ENCODE peak calls at places on chromosome X, in eight cellular contexts. H, G, A, K, N, P, T and C are unnamed samples.

GRCh38 chrX:68997911-68998310 is 167.3 kb downstream of the PJA1 start:
- DNase-seq in H (no peak), G (no peak), A (peak; percentile 48), K (peak; percentile 64), N (peak; percentile 29), P (peak; percentile 16), T (no peak), C (no peak)

GRCh38 chrX:150913511-150913910 is 15.0 kb upstream of the CD99L2 start:
- DNase-seq in H (peak; percentile 45), G (peak; percentile 3), A (no peak), K (no peak), N (no peak), P (no peak), T (no peak), C (no peak)

GRCh38 chrX:140050906-140051305 is 85.6 kb upstream of the CXorf66 start:
- DNase-seq in H (peak; percentile 44), G (no peak), A (no peak), K (peak; percentile 13), N (no peak), P (peak; percentile 29), T (no peak), C (no peak)

GRCh38 chrX:105297041-105297440 is 76.5 kb upstream of the TEX13A start:
- DNase-seq in H (no peak), G (no peak), A (no peak), K (no peak), N (no peak), P (peak; percentile 30), T (no peak), C (no peak)

GRCh38 chrX:110795645-110796510 is at the start of gene CHRDL1:
- DNase-seq in H (peak; percentile 9), G (no peak), A (peak; percentile 26), K (peak; percentile 55), N (peak; percentile 49), P (no peak), T (no peak), C (no peak)

GRCh38 chrX:36583674-36584073 is 424.5 kb upstream of the FAM47C start:
- DNase-seq in H (no peak), G (no peak), A (no peak), K (no peak), N (no peak), P (peak; percentile 4), T (no peak), C (no peak)

GRCh38 chrX:21740329-21741274 is 17.3 kb downstream of the SMPX start:
- DNase-seq in H (peak; percentile 2), G (no peak), A (peak; percentile 43), K (no peak), N (peak; percentile 32), P (no peak), T (no peak), C (no peak)

GRCh38 chrX:21798677-21799219 is 40.7 kb upstream of the MBTPS2 start:
- DNase-seq in H (no peak), G (peak; percentile 7), A (no peak), K (no peak), N (peak; percentile 75), P (peak; percentile 85), T (no peak), C (no peak)

GRCh38 chrX:19799319-19800182 is 87.8 kb downstream of the SH3KBP1 start:
- DNase-seq in H (no peak), G (no peak), A (no peak), K (peak; percentile 14), N (no peak), P (no peak), T (peak; percentile 82), C (peak; percentile 71)

GRCh38 chrX:55007633-55008032 is 7.5 kb downstream of the APEX2 start:
- DNase-seq in H (no peak), G (peak; percentile 3), A (no peak), K (no peak), N (peak; percentile 53), P (peak; percentile 86), T (no peak), C (no peak)

GRCh38 chrX:43949669-43950068 is 23.5 kb downstream of the NDP start:
- DNase-seq in H (peak; percentile 75), G (no peak), A (peak; percentile 32), K (peak; percentile 46), N (peak; percentile 25), P (peak; percentile 46), T (peak; percentile 31), C (peak; percentile 0)

GRCh38 chrX:142661696-142662095 is 364.0 kb upstream of the SPANXN4 start:
- DNase-seq in H (no peak), G (no peak), A (no peak), K (no peak), N (no peak), P (no peak), T (no peak), C (no peak)

GRCh38 chrX:42241421-42241820 is 318.1 kb upstream of the CASK start:
- DNase-seq in H (no peak), G (no peak), A (no peak), K (no peak), N (no peak), P (no peak), T (no peak), C (no peak)

GRCh38 chrX:129193357-129193756 is 329.9 kb downstream of the SMARCA1 start:
- DNase-seq in H (no peak), G (no peak), A (peak; percentile 25), K (no peak), N (peak; percentile 9), P (peak; percentile 24), T (no peak), C (no peak)

GRCh38 chrX:100883654-100884053 is 9.5 kb upstream of the NOX1 start:
- DNase-seq in H (no peak), G (no peak), A (no peak), K (no peak), N (no peak), P (no peak), T (no peak), C (no peak)

GRCh38 chrX:16320765-16321355 is 153.6 kb downstream of the MAGEB17 start:
- DNase-seq in H (no peak), G (no peak), A (no peak), K (no peak), N (no peak), P (no peak), T (no peak), C (no peak)

GRCh38 chrX:150258176-150258425 is 105.0 kb upstream of the MAMLD1 start:
- DNase-seq in H (no peak), G (no peak), A (no peak), K (no peak), N (no peak), P (no peak), T (no peak), C (no peak)

GRCh38 chrX:17635231-17635630 is 102.1 kb upstream of the SCML1 start:
- DNase-seq in H (peak; percentile 59), G (peak; percentile 63), A (no peak), K (no peak), N (peak; percentile 21), P (no peak), T (no peak), C (no peak)

GRCh38 chrX:6021316-6022091 is 207.2 kb downstream of the NLGN4X start:
- DNase-seq in H (peak; percentile 80), G (peak; percentile 5), A (no peak), K (peak; percentile 54), N (peak; percentile 40), P (peak; percentile 58), T (peak; percentile 30), C (no peak)

DNA sequence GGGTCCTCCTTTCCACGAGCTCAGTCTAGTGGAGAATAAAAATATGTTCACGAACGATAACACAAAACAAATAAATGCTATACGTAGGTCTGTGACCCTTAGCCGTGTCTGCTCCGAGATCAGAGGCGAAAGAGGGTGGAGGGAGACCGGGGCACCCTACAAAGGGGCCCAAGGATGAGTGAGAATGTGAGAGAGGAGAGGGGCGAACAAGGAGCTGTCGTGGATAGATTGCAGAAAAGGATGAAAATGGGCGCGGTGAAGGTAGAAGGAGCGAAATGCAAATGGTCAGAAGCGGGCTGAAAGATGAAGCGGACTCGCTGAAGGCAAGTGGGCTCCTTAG is 6.2 kb upstream of the ZBTB33 start:
- DNase-seq in H (no peak), G (peak; percentile 0), A (no peak), K (no peak), N (no peak), P (no peak), T (no peak), C (no peak)
- H3K27ac ChIP-seq in H (no peak overlapping the region), G (peak overlapping the region; percentile 84), A (peak overlapping the region; percentile 81), K (peak overlapping the region; percentile 79), N (peak overlapping the region; percentile 77), P (peak overlapping the region; percentile 92), T (peak overlapping the region; percentile 37), C (peak overlapping the region; percentile 82)

DNA sequence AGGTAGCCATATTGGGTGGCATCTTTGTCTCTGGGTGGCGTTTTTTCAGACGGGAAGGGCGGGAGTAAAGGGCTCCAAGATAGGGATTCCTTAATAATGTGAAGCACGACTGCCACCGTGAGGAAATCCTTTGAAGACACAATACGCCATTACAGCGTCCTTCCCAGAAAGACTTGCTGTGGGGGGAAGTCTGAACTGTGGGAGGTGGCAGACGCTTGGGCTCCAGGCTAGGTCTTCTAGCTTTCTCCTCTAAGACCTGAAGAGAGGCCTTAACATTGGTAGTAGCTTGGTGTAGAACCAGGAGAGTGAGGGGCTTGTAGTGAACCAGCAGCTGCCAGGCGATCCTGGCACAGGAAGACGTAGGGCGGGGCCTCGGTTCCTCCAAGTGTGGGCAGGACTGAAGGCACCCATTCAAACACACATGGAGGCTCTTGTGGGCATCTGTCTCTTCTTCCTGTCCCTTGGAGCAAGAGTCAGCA is 197.3 kb downstream of the OR13H1 start:
- DNase-seq in H (no peak), G (no peak), A (no peak), K (no peak), N (peak; percentile 93), P (no peak), T (peak; percentile 82), C (no peak)
- H3K27ac ChIP-seq in H (no peak overlapping the region), G (no peak overlapping the region), A (peak overlapping the region; percentile 88), K (no peak overlapping the region), N (peak overlapping the region; percentile 61), P (no peak overlapping the region), T (no peak overlapping the region), C (no peak overlapping the region)

GRCh38 chrX:71640002-71640401 is 21.7 kb upstream of the CXCR3 start:
- DNase-seq in H (no peak), G (no peak), A (no peak), K (no peak), N (no peak), P (no peak), T (peak; percentile 60), C (no peak)

GRCh38 chrX:71637253-71637618 is 18.9 kb upstream of the CXCR3 start:
- DNase-seq in H (no peak), G (no peak), A (no peak), K (no peak), N (no peak), P (peak; percentile 19), T (no peak), C (no peak)

GRCh38 chrX:71636438-71637252 is 18.3 kb upstream of the CXCR3 start:
- DNase-seq in H (no peak), G (no peak), A (no peak), K (no peak), N (no peak), P (peak; percentile 33), T (peak; percentile 61), C (no peak)

GRCh38 chrX:71638409-71638808 is 20.1 kb upstream of the CXCR3 start:
- DNase-seq in H (no peak), G (no peak), A (no peak), K (no peak), N (no peak), P (no peak), T (peak; percentile 20), C (no peak)

GRCh38 chrX:71637848-71638247 is 19.5 kb upstream of the CXCR3 start:
- DNase-seq in H (no peak), G (peak; percentile 1), A (no peak), K (no peak), N (no peak), P (peak; percentile 51), T (peak; percentile 50), C (no peak)
- H3K27ac ChIP-seq in H (no peak overlapping the region), G (no peak overlapping the region), A (no peak overlapping the region), K (no peak overlapping the region), N (no peak overlapping the region), P (peak overlapping the region; percentile 37), T (peak overlapping the region; percentile 60), C (no peak overlapping the region)

GRCh38 chrX:78652971-78653822 is 5.9 kb downstream of the RTL3 start:
- DNase-seq in H (peak; percentile 25), G (peak; percentile 88), A (no peak), K (no peak), N (no peak), P (peak; percentile 88), T (peak; percentile 23), C (no peak)
- H3K27ac ChIP-seq in H (no peak overlapping the region), G (peak overlapping the region; percentile 92), A (no peak overlapping the region), K (no peak overlapping the region), N (no peak overlapping the region), P (peak overlapping the region; percentile 55), T (no peak overlapping the region), C (no peak overlapping the region)